ENCODE peak calls at places on chromosomes 4 and X, in six cellular contexts. F is glutamatergic neuron, O is COR-L47, P is mucosa of descending colon, R is AG08396, G is NCI-H2029 treated with DMSO at 0.1 percent for 48 hours. I is an unnamed sample.

GRCh38 chr4:87530868-87531267 is 1.7 kb upstream of the SPARCL1 start:
- DNase-seq in O (no peak), R (no peak), P (no peak), G (no peak), F (no peak), I (peak)

GRCh38 chrX:84168574-84168973 is 19.4 kb downstream of the RPS6KA6 start:
- DNase-seq in P (no peak), F (no peak), O (no peak), R (no peak), G (no peak), I (no peak)

GRCh38 chr4:64718091-64718490 is 308.8 kb upstream of the TECRL start:
- DNase-seq in P (no peak), G (no peak), O (peak), R (no peak), F (no peak), I (no peak)

GRCh38 chr4:171880136-171880535 is 66.9 kb downstream of the GALNTL6 start:
- DNase-seq in G (no peak), O (no peak), R (peak), F (no peak), P (no peak), I (no peak)

GRCh38 chrX:940691-941090 is 271.8 kb downstream of the CRLF2 start:
- DNase-seq in R (no peak), G (no peak), P (no peak), O (no peak), F (no peak), I (no peak)

GRCh38 chrX:119391279-119391678 is 7.9 kb upstream of the SLC25A43 start:
- DNase-seq in G (no peak), P (no peak), F (no peak), O (no peak), R (peak), I (peak)

GRCh38 chrX:115616943-115617563 is 56.1 kb downstream of the PLS3 start:
- DNase-seq in O (no peak), R (peak), F (no peak), G (no peak), P (no peak), I (no peak)

GRCh38 chr4:11079171-11079570 is 349.5 kb downstream of the HS3ST1 start:
- DNase-seq in R (no peak), G (no peak), P (no peak), O (no peak), F (no peak), I (no peak)

GRCh38 chr4:101356928-101357327 is 9.6 kb upstream of the PPP3CA start:
- DNase-seq in R (peak), O (no peak), G (no peak), F (no peak), P (no peak), I (peak)

GRCh38 chr4:1982124-1983052 is 26.4 kb downstream of the NELFA start:
- DNase-seq in F (no peak), O (no peak), R (no peak), P (no peak), G (no peak), I (no peak)

I was measured in body of pancreas.